ENCODE peak calls at places on chromosome 16, in five cellular contexts. S is HCT116, L is upper lobe of right lung, Y is uterus, Q is adrenal gland. W is an unnamed sample.

GRCh38 chr16:87707097-87707496 is 58.7 kb downstream of the KLHDC4 start:
- DNase-seq in Q (no peak), L (no peak), Y (no peak), S (no peak), W (no peak)

GRCh38 chr16:59654455-59654854 is 920.3 kb upstream of the GOT2 start:
- DNase-seq in S (no peak), Y (no peak), Q (no peak), L (no peak), W (no peak)

GRCh38 chr16:55479560-55480197 is 681 bp downstream of the MMP2 start:
- DNase-seq in Y (peak; percentile 38), S (no peak), L (no peak), Q (no peak), W (no peak)

GRCh38 chr16:80569440-80570105 is 28.8 kb downstream of the DYNLRB2 start:
- DNase-seq in Y (no peak), Q (no peak), S (no peak), L (no peak), W (no peak)

GRCh38 chr16:11620243-11621003 is 33.7 kb upstream of the LITAF start:
- DNase-seq in S (no peak), L (no peak), Q (no peak), Y (no peak), W (no peak)

GRCh38 chr16:6131526-6132050 is 1034.0 kb upstream of the EEF2KMT start:
- DNase-seq in Y (no peak), S (no peak), L (no peak), Q (no peak), W (no peak)

GRCh38 chr16:4293181-4293716 is 20.4 kb upstream of the TFAP4 start:
- DNase-seq in L (no peak), Q (no peak), S (no peak), Y (no peak), W (no peak)

GRCh38 chr16:88012360-88012759 is 61.1 kb downstream of the BANP start:
- DNase-seq in Q (no peak), S (no peak), L (no peak), Y (no peak), W (no peak)

GRCh38 chr16:89983550-89983949 is 35.0 kb downstream of the DEF8 start:
- DNase-seq in Y (no peak), Q (no peak), L (no peak), S (no peak), W (no peak)

GRCh38 chr16:88437367-88437964 is 15.6 kb upstream of the ZFPM1 start:
- DNase-seq in Q (no peak), L (peak; percentile 83), S (peak; percentile 37), Y (peak; percentile 35), W (peak; percentile 67)

GRCh38 chr16:5214466-5214865 is 116.9 kb upstream of the EEF2KMT start:
- DNase-seq in S (no peak), Y (no peak), Q (no peak), L (no peak), W (no peak)

GRCh38 chr16:83233153-83233552 is 574.6 kb upstream of the HSBP1 start:
- DNase-seq in S (no peak), Y (no peak), L (no peak), Q (no peak), W (no peak)

GRCh38 chr16:82643936-82644630 is 17.3 kb downstream of the CDH13 start:
- DNase-seq in S (no peak), Q (no peak), Y (no peak), L (no peak), W (no peak)

GRCh38 chr16:22003195-22003594 is 2.3 kb upstream of the PDZD9 start:
- DNase-seq in Y (no peak), L (no peak), S (no peak), Q (no peak), W (no peak)

GRCh38 chr16:81796585-81797346 is 17.7 kb downstream of the PLCG2 start:
- DNase-seq in Y (no peak), S (no peak), Q (no peak), L (no peak), W (no peak)

GRCh38 chr16:13042291-13042690 is 140.9 kb downstream of the SHISA9 start:
- DNase-seq in S (no peak), Y (no peak), L (no peak), Q (no peak), W (no peak)

GRCh38 chr16:11639925-11640899 is 28.0 kb upstream of the SNN start:
- DNase-seq in S (peak; percentile 63), Q (peak; percentile 96), Y (peak; percentile 93), L (peak; percentile 88), W (peak; percentile 58)

GRCh38 chr16:86027366-86028126 is 128.6 kb downstream of the IRF8 start:
- DNase-seq in L (peak; percentile 22), Y (no peak), S (no peak), Q (no peak), W (peak; percentile 70)

GRCh38 chr16:90000733-90001427 is 18.4 kb downstream of the DBNDD1 start:
- DNase-seq in S (no peak), Y (no peak), Q (no peak), L (no peak), W (no peak)

GRCh38 chr16:16036359-16036792 is 87.0 kb downstream of the ABCC1 start:
- DNase-seq in L (peak; percentile 65), S (no peak), Q (no peak), Y (no peak), W (no peak)

GRCh38 chr16:57843400-57843799 is 41.1 kb upstream of the KIFC3 start:
- DNase-seq in S (no peak), Y (no peak), L (no peak), Q (no peak), W (no peak)

GRCh38 chr16:17371014-17371296 is 99.8 kb downstream of the XYLT1 start:
- DNase-seq in S (no peak), L (no peak), Q (no peak), Y (no peak), W (no peak)
- H3K4me1 ChIP-seq in S (no peaks in the 10 kb centered on the region), L (peaks cover 42% of the 10 kb centered on the region), Q (peaks cover 18% of the 10 kb centered on the region), Y (no peaks in the 10 kb centered on the region), W (peaks cover 8% of the 10 kb centered on the region)

GRCh38 chr16:27529962-27530361 is 19.8 kb downstream of the GTF3C1 start:
- DNase-seq in Q (no peak), L (no peak), S (no peak), Y (no peak), W (no peak)
- H3K36me3 ChIP-seq in Q (peaks cover 99% of the 10 kb centered on the region), L (peaks cover 99% of the 10 kb centered on the region), S (peaks cover 55% of the 10 kb centered on the region), Y (no peaks in the 10 kb centered on the region), W (peaks cover 19% of the 10 kb centered on the region)

GRCh38 chr16:20806168-20807050 is at the start of the genes ERI2 and REXO5:
- DNase-seq in Q (peak; percentile 96), Y (peak; percentile 87), L (peak; percentile 94), S (peak; percentile 91), W (peak; percentile 96)
- H3K27ac ChIP-seq in Q (peak within 1 kb of the TSS; percentile 97), Y (peak within 1 kb of the TSS; percentile 90), L (peak within 1 kb of the TSS; percentile 92), S (peak within 1 kb of the TSS; percentile 90), W (peak within 1 kb of the TSS; percentile 97)

GRCh38 chr16:47903470-47903869 is 252.3 kb downstream of the ABCC12 start:
- DNase-seq in S (no peak), Y (no peak), L (no peak), Q (no peak), W (no peak)

GRCh38 chr16:47907109-47907508 is 248.7 kb downstream of the ABCC12 start:
- DNase-seq in L (no peak), Q (no peak), S (no peak), Y (no peak), W (no peak)

GRCh38 chr16:47904691-47905090 is 251.1 kb downstream of the ABCC12 start:
- DNase-seq in L (no peak), S (no peak), Q (no peak), Y (no peak), W (no peak)

GRCh38 chr16:47905771-47906170 is 250.0 kb downstream of the ABCC12 start:
- DNase-seq in Y (no peak), L (no peak), Q (no peak), S (no peak), W (no peak)
- H3K4me1 ChIP-seq in Y (no peaks in the 10 kb centered on the region), L (no peaks in the 10 kb centered on the region), Q (no peaks in the 10 kb centered on the region), S (no peaks in the 10 kb centered on the region), W (no peaks in the 10 kb centered on the region)

DNA sequence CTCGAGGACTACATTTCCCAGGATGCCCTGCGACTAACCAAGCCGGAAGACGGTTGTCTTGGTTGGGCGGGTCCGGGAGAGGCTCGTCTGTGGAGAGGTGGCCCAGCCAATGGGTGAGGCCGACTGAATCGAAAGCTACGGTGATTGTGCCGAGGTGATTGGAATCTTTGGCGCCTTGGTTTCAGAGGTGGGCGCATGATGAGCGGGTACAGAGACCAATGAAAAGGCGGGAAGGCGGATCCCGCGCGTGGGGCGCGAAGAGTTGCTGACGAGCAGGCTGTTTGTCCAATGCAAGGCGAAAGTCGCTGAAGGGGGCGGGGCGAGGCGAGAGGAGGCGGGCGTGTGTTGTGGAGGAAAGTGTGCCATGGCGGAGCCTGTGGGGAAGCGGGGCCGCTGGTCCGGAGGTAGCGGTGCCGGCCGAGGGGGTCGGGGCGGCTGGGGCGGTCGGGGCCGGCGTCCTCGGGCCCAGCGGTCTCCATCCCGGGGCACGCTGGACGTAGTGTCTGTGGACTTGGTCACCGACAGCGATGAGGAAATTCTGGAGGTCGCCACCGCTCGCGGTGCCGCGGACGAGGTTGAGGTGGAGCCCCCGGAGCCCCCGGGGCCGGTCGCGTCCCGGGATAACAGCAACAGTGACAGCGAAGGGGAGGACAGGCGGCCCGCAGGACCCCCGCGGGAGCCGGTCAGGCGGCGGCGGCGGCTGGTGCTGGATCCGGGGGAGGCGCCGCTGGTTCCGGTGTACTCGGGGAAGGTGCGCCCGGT is at the start of gene NFATC2IP:
- DNase-seq in L (peak; percentile 99), Y (peak; percentile 100), S (peak; percentile 100), Q (peak; percentile 100), W (peak; percentile 100)
- H3K36me3 ChIP-seq in L (peaks cover 28% of the 10 kb centered on the region), Y (no peaks in the 10 kb centered on the region), S (peaks cover 17% of the 10 kb centered on the region), Q (peaks cover 24% of the 10 kb centered on the region), W (no peaks in the 10 kb centered on the region)

GRCh38 chr16:9860876-9861275 is 321.4 kb downstream of the GRIN2A start:
- DNase-seq in Q (no peak), Y (no peak), L (no peak), S (no peak), W (no peak)
- H3K27ac ChIP-seq in Q (peak overlapping the region; percentile 54), Y (no peak overlapping the region), L (no peak overlapping the region), S (no peak overlapping the region), W (no peak overlapping the region)